ENCODE peak calls at places on chromosomes 5 and 9, in ten cellular contexts. S is stimulated activated CD4-positive, alpha-beta T cell treated with anti-CD3 and anti-CD28 coated beads, Interleukin-15, amount 100 ng/mL, for 1 hour; I is immature natural killer cell; F is NCI-H187 treated with DMSO at 0.1 percent for 48 hours; O is choroid plexus epithelial cell; P is endothelial cell; H is HS-5; V is mesenteric fat pad; E is NCI-H82; N is psoas muscle. C is an unnamed sample.

GRCh38 chr5:124912653-124913328 is 166.4 kb upstream of the ZNF608 start:
- DNase-seq in S (no peak), I (no peak), F (no peak), O (no peak), P (no peak), H (no peak), V (no peak), E (no peak), N (peak; percentile 69), C (no peak)

GRCh38 chr5:89313044-89313443 is 430.1 kb upstream of the MEF2C start:
- DNase-seq in S (no peak), I (no peak), F (no peak), O (peak; percentile 68), P (no peak), H (peak; percentile 93), V (no peak), E (no peak), N (no peak), C (no peak)

GRCh38 chr9:36154213-36154952 is 14.8 kb upstream of the CCIN start:
- DNase-seq in S (no peak), I (no peak), F (no peak), O (peak; percentile 68), P (peak; percentile 26), H (no peak), V (no peak), E (no peak), N (peak; percentile 41), C (no peak)

GRCh38 chr5:78497573-78498533 is 137.4 kb downstream of the SCAMP1 start:
- DNase-seq in S (no peak), I (no peak), F (no peak), O (no peak), P (no peak), H (no peak), V (no peak), E (peak; percentile 59), N (no peak), C (no peak)

GRCh38 chr9:105994970-105995369 is 300.6 kb downstream of the TMEM38B start:
- DNase-seq in S (no peak), I (no peak), F (no peak), O (no peak), P (no peak), H (no peak), V (no peak), E (no peak), N (no peak), C (no peak)

GRCh38 chr5:59506285-59506877 is 387.1 kb downstream of the PDE4D start:
- DNase-seq in S (no peak), I (peak; percentile 6), F (no peak), O (peak; percentile 77), P (no peak), H (no peak), V (no peak), E (peak; percentile 7), N (no peak), C (no peak)

GRCh38 chr5:36908544-36909260 is 32.1 kb downstream of the NIPBL start:
- DNase-seq in S (no peak), I (no peak), F (no peak), O (no peak), P (no peak), H (no peak), V (no peak), E (no peak), N (no peak), C (no peak)

GRCh38 chr9:75001719-75002421 is 26.2 kb downstream of the CARNMT1 start:
- DNase-seq in S (no peak), I (peak; percentile 72), F (no peak), O (peak; percentile 96), P (peak; percentile 8), H (peak; percentile 69), V (no peak), E (peak; percentile 82), N (no peak), C (peak; percentile 67)

GRCh38 chr5:32541241-32541640 is 44.1 kb upstream of the SUB1 start:
- DNase-seq in S (no peak), I (no peak), F (no peak), O (peak; percentile 41), P (no peak), H (no peak), V (no peak), E (no peak), N (no peak), C (no peak)

GRCh38 chr9:113901196-113901818 is 25.2 kb downstream of the ZNF618 start:
- DNase-seq in S (no peak), I (no peak), F (no peak), O (no peak), P (no peak), H (no peak), V (peak; percentile 77), E (peak; percentile 87), N (no peak), C (no peak)

GRCh38 chr9:21521448-21521847 is 39.3 kb upstream of the IFNE start:
- DNase-seq in S (no peak), I (no peak), F (no peak), O (no peak), P (no peak), H (no peak), V (no peak), E (no peak), N (no peak), C (no peak)

GRCh38 chr9:113988951-113989780 is 88.9 kb downstream of the AMBP start:
- DNase-seq in S (no peak), I (no peak), F (no peak), O (no peak), P (no peak), H (no peak), V (peak; percentile 88), E (no peak), N (peak; percentile 81), C (no peak)

GRCh38 chr9:108095496-108095895 is 605.9 kb upstream of the KLF4 start:
- DNase-seq in S (no peak), I (no peak), F (no peak), O (no peak), P (no peak), H (no peak), V (no peak), E (no peak), N (no peak), C (no peak)

GRCh38 chr9:131700765-131701433 is 39.0 kb downstream of the RAPGEF1 start:
- DNase-seq in S (no peak), I (no peak), F (no peak), O (no peak), P (no peak), H (no peak), V (no peak), E (no peak), N (no peak), C (no peak)

GRCh38 chr9:74366111-74366510 is 131.0 kb upstream of the RORB start:
- DNase-seq in S (no peak), I (no peak), F (no peak), O (no peak), P (no peak), H (no peak), V (no peak), E (no peak), N (no peak), C (no peak)

GRCh38 chr5:59500014-59500413 is 393.5 kb downstream of the PDE4D start:
- DNase-seq in S (no peak), I (no peak), F (no peak), O (peak; percentile 31), P (no peak), H (no peak), V (no peak), E (no peak), N (no peak), C (no peak)

GRCh38 chr5:154646841-154647759 is 108.1 kb upstream of the LARP1 start:
- DNase-seq in S (no peak), I (peak; percentile 30), F (no peak), O (peak; percentile 51), P (peak; percentile 14), H (no peak), V (peak; percentile 59), E (no peak), N (peak; percentile 27), C (no peak)

GRCh38 chr9:116381350-116381749 is 227.8 kb downstream of the PAPPA start:
- DNase-seq in S (no peak), I (no peak), F (no peak), O (peak; percentile 72), P (no peak), H (no peak), V (no peak), E (no peak), N (no peak), C (no peak)